ENCODE peak calls at places on chromosomes 3 and 15, in nine cellular contexts. T is IMR-90, E is Peyer's patch, X is AG04450, D is retinal pigment epithelial cell, C is cardiac muscle cell, K is A549, S is spleen, F is ovary. B is an unnamed sample.

GRCh38 chr3:62562596-62562995 is 189.2 kb upstream of the FEZF2 start:
- DNase-seq in T (peak), E (no peak), X (no peak), D (no peak), C (no peak), K (no peak), S (no peak), F (no peak), B (no peak)

GRCh38 chr15:90004671-90005070 is 3.5 kb downstream of the ZNF710 start:
- DNase-seq in T (peak), E (no peak), X (peak), D (no peak), C (no peak), K (peak), S (peak), F (peak), B (peak)

GRCh38 chr15:40567111-40567510 is 2.0 kb upstream of the RPUSD2 start:
- DNase-seq in T (no peak), E (no peak), X (no peak), D (no peak), C (no peak), K (peak), S (no peak), F (no peak), B (peak)

GRCh38 chr15:75639709-75640482 is at the start of gene IMP3:
- DNase-seq in T (peak), E (peak), X (peak), D (peak), C (peak), K (peak), S (peak), F (peak), B (peak)

GRCh38 chr3:133836497-133837158 is 31.0 kb downstream of the SRPRB start:
- DNase-seq in T (no peak), E (no peak), X (no peak), D (no peak), C (no peak), K (no peak), S (no peak), F (no peak), B (no peak)

GRCh38 chr15:68420186-68420684 is 11.7 kb downstream of the ITGA11 start:
- DNase-seq in T (no peak), E (no peak), X (no peak), D (no peak), C (no peak), K (peak), S (no peak), F (no peak), B (no peak)

GRCh38 chr3:55906896-55907295 is 419.8 kb upstream of the WNT5A start:
- DNase-seq in T (peak), E (no peak), X (no peak), D (no peak), C (no peak), K (no peak), S (no peak), F (no peak), B (no peak)

GRCh38 chr3:138063416-138063815 is 52.0 kb downstream of the DZIP1L start:
- DNase-seq in T (no peak), E (no peak), X (no peak), D (no peak), C (no peak), K (no peak), S (no peak), F (no peak), B (no peak)

GRCh38 chr3:45509038-45509767 is 85.3 kb upstream of the LIMD1 start:
- DNase-seq in T (peak), E (no peak), X (peak), D (no peak), C (no peak), K (peak), S (no peak), F (no peak), B (peak)

GRCh38 chr3:187986514-187986934 is 167.4 kb upstream of the LPP start:
- DNase-seq in T (peak), E (no peak), X (peak), D (peak), C (no peak), K (peak), S (no peak), F (no peak), B (peak)

GRCh38 chr3:117696871-117697270 is 987.3 kb downstream of the TUSC7 start:
- DNase-seq in T (no peak), E (no peak), X (no peak), D (no peak), C (peak), K (no peak), S (no peak), F (no peak), B (no peak)

GRCh38 chr3:36700537-36701248 is 63.7 kb downstream of the DCLK3 start:
- DNase-seq in T (peak), E (no peak), X (peak), D (no peak), C (peak), K (peak), S (no peak), F (peak), B (peak)

GRCh38 chr3:192706272-192706671 is 21.1 kb downstream of the FGF12 start:
- DNase-seq in T (no peak), E (no peak), X (no peak), D (no peak), C (no peak), K (no peak), S (peak), F (no peak), B (no peak)

GRCh38 chr3:42632146-42632545 is 21.4 kb upstream of the ZBTB47 start:
- DNase-seq in T (peak), E (no peak), X (no peak), D (no peak), C (no peak), K (no peak), S (no peak), F (no peak), B (peak)

GRCh38 chr3:183377307-183377959 is 51.0 kb downstream of the MCF2L2 start:
- DNase-seq in T (no peak), E (no peak), X (no peak), D (no peak), C (no peak), K (no peak), S (no peak), F (no peak), B (no peak)

GRCh38 chr3:144121661-144122060 is 150.0 kb downstream of the DIPK2A start:
- DNase-seq in T (no peak), E (no peak), X (no peak), D (no peak), C (no peak), K (no peak), S (no peak), F (no peak), B (no peak)

GRCh38 chr15:74176262-74177208 is 3.0 kb downstream of the ISLR start:
- DNase-seq in T (no peak), E (peak), X (no peak), D (no peak), C (peak), K (no peak), S (peak), F (peak), B (no peak)

GRCh38 chr15:66653852-66654251 is 48.2 kb upstream of the SMAD6 start:
- DNase-seq in T (no peak), E (no peak), X (no peak), D (no peak), C (no peak), K (no peak), S (no peak), F (no peak), B (no peak)

GRCh38 chr3:139281096-139281495 is 62.7 kb upstream of the MRPS22 start:
- DNase-seq in T (no peak), E (no peak), X (no peak), D (no peak), C (no peak), K (no peak), S (no peak), F (no peak), B (peak)

GRCh38 chr3:100647171-100647570 is 37.8 kb downstream of the ADGRG7 start:
- DNase-seq in T (no peak), E (no peak), X (no peak), D (no peak), C (no peak), K (no peak), S (no peak), F (no peak), B (no peak)

GRCh38 chr3:157586293-157586692 is 83.1 kb upstream of the VEPH1 start:
- DNase-seq in T (no peak), E (no peak), X (no peak), D (no peak), C (no peak), K (no peak), S (no peak), F (no peak), B (no peak)

GRCh38 chr3:82130056-82130455 is 368.6 kb upstream of the GBE1 start:
- DNase-seq in T (no peak), E (no peak), X (no peak), D (no peak), C (no peak), K (no peak), S (no peak), F (no peak), B (no peak)

GRCh38 chr3:62480056-62480455 is 106.7 kb upstream of the FEZF2 start:
- DNase-seq in T (no peak), E (no peak), X (no peak), D (no peak), C (no peak), K (no peak), S (no peak), F (no peak), B (no peak)

GRCh38 chr3:49017978-49018706 is at the start of gene DALRD3:
- DNase-seq in T (peak), E (peak), X (no peak), D (no peak), C (peak), K (peak), S (peak), F (peak), B (peak)

GRCh38 chr3:15948403-15948802 is 150.6 kb upstream of the ANKRD28 start:
- DNase-seq in T (no peak), E (no peak), X (no peak), D (no peak), C (no peak), K (no peak), S (no peak), F (no peak), B (no peak)

GRCh38 chr3:11610044-11610671 is 33.6 kb downstream of the VGLL4 start:
- DNase-seq in T (peak), E (peak), X (no peak), D (no peak), C (no peak), K (no peak), S (no peak), F (peak), B (peak)

GRCh38 chr3:20912406-20912805 is 726.4 kb upstream of the SGO1 start:
- DNase-seq in T (no peak), E (no peak), X (no peak), D (no peak), C (no peak), K (no peak), S (no peak), F (no peak), B (no peak)

GRCh38 chr15:41161336-41161735 is 45.3 kb upstream of the INO80 start:
- DNase-seq in T (peak), E (no peak), X (no peak), D (no peak), C (no peak), K (peak), S (no peak), F (no peak), B (peak)

GRCh38 chr3:63800097-63800496 is 19.0 kb upstream of the C3orf49 start:
- DNase-seq in T (no peak), E (no peak), X (no peak), D (no peak), C (no peak), K (no peak), S (no peak), F (no peak), B (no peak)

GRCh38 chr3:55157736-55158135 is 229.9 kb upstream of the LRTM1 start:
- DNase-seq in T (peak), E (no peak), X (no peak), D (no peak), C (no peak), K (no peak), S (no peak), F (no peak), B (peak)

GRCh38 chr3:129992781-129993180 is 18.3 kb downstream of the TRH start:
- DNase-seq in T (no peak), E (no peak), X (no peak), D (no peak), C (peak), K (peak), S (no peak), F (no peak), B (peak)

GRCh38 chr15:39642011-39642640 is 61.2 kb downstream of the THBS1 start:
- DNase-seq in T (peak), E (no peak), X (peak), D (no peak), C (peak), K (no peak), S (no peak), F (no peak), B (no peak)

GRCh38 chr15:60585743-60586708 is 107.1 kb upstream of the ICE2 start:
- DNase-seq in T (peak), E (no peak), X (peak), D (no peak), C (peak), K (peak), S (no peak), F (peak), B (peak)

DNA sequence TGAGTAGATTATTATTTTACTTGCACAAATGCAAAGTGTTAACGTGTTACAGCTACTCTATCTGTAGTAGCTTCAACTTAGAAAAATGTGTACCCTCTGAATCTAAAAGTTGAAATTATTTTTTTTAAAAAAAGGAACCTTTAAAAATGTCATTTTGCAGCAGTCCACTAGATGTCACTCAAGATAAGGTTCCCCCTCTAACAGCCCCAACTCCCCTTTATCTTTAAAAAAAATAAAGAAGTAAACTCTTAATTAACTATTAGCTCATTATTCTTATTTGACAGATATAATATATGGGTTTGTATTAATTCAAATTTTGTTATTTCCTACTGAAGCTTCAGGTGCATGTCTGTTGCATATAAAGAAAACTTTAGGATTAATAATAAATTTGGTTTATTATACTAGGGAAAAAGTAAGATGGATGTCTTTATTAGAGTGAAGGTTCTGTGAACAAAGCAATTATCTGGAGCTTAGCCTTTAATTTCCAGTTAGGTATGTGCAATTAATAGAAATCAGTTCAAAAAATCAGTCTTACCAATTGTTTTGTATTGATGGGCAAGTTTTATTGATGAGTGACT is 288.5 kb downstream of the VGLL3 start:
- DNase-seq in T (peak), E (no peak), X (no peak), D (no peak), C (peak), K (no peak), S (no peak), F (no peak), B (peak)
- TF ChIP-seq CTCF in T (peak), E (no peak), X (peak), D (peak), C (peak), K (peak), S (no peak), F (no peak), B (peak)

DNA sequence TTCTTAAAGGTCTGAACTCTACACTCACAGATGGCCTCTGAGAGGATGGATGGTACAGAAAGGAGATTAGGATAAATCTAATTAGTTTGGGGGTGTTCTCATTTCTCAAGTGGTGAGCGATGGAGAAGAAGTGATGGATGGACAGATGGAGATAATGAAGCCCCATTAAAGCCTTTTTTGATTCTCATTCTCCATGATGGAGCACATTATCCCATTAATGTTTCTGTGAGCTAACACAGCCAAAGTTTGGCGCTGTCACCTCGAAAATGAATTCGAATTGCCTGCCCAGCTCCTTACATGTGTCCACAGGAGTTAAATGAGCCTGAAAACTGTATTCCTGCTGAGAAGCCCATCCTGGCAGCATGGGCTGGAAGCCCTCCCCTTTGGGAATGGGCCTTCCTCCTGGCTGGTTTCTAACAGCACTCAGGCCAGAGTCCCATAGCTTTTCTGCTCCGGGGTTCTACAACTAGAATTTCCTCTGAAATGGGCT is 726.0 kb upstream of the CFAP20DC start:
- DNase-seq in T (no peak), E (no peak), X (no peak), D (no peak), C (no peak), K (no peak), S (no peak), F (no peak), B (no peak)
- H3K4me3 ChIP-seq in T (no peak), E (no peak), X (no peak), D (no peak), C (no peak), K (no peak), S (no peak), F (no peak), B (no peak)

GRCh38 chr15:101332061-101332467 is 37.0 kb upstream of the SNRPA1 start:
- DNase-seq in T (no peak), E (no peak), X (no peak), D (no peak), C (no peak), K (no peak), S (peak), F (no peak), B (no peak)
- TF ChIP-seq CTCF in T (no peak), E (no peak), X (no peak), D (no peak), C (no peak), K (no peak), S (no peak), F (no peak), B (no peak)

GRCh38 chr3:195893121-195893449 is 15.3 kb downstream of the TNK2 start:
- DNase-seq in T (no peak), E (no peak), X (no peak), D (no peak), C (no peak), K (no peak), S (no peak), F (no peak), B (no peak)

GRCh38 chr3:195892355-195893120 is 15.8 kb downstream of the TNK2 start:
- DNase-seq in T (peak), E (peak), X (no peak), D (no peak), C (peak), K (no peak), S (no peak), F (peak), B (peak)

GRCh38 chr3:195889843-195890407 is 18.4 kb downstream of the TNK2 start:
- DNase-seq in T (no peak), E (no peak), X (no peak), D (no peak), C (no peak), K (no peak), S (no peak), F (no peak), B (no peak)

GRCh38 chr3:195892105-195892354 is 16.3 kb downstream of the TNK2 start:
- DNase-seq in T (no peak), E (no peak), X (no peak), D (no peak), C (no peak), K (no peak), S (no peak), F (no peak), B (no peak)

DNA sequence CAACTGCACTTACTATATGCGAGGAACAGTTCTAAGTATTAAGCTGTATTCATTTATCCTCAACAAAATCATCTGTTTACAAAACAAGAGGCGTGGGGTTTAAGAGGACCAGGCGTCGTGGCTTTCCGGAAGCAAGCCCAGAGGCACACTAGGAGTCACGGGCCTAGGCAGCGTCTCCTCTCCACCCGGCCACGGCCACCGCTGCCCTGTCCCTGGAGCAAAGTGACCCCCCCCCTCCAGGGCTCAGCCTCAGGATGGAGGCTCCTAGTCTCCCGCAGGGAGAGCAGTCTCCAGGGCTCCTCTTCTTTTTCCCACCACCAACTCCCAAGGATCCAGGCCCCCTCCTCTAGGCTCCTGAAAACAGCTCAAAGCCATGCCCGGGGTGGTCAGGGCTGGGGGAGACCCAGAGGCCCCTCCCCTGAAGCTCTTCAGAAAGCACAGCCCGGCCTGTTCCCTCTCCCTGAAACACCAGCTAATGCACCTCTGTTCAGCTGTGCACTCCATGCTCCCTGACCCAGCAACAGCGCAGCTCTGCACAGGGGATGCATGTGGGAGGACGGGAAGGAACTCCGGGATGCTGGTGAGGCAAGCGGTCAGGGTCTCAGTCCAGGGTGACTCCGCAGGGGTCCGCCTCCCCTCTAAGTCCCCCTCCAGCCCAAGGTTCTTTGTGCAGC is 16.8 kb downstream of the TNK2 start:
- DNase-seq in T (no peak), E (no peak), X (no peak), D (no peak), C (no peak), K (no peak), S (no peak), F (no peak), B (no peak)
- H3K4me3 ChIP-seq in T (no peak), E (peak), X (peak), D (no peak), C (peak), K (no peak), S (no peak), F (no peak), B (no peak)

DNA sequence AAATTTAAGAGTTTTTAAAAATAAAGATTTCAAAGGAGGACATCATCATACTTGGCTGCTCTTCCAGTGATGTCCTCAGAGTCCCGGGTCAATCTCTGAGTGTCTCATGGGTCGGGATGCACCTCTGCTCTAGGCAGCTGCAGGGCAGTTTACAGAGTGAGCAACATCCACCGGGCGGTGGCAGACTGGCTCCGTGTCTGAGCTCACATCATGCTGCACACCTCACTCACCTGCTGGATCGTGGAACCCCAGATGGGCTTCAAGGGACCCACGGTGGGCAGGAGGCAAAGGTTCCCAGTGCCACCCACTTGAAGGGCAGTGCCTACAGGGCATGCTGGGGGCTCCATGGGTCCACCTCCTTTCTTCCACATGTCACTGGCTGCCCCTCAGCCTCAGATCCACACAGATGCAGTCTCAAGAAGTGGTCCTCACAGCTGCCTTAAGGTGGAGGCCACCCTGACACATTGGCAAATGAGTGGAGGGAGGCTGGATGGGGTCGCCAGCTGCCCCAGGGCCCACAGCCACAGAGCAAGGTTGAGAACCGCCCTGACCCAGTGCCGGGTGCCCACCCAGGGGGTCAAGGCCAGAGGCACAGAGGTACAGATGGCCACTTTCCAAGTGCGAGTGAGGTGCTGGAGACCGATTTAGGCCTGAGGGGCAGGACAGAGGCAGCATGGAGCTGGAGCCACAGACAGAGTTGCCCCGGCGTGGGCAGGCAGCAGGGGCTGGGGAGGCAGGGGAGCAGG is 25.2 kb downstream of the CYFIP1 start:
- DNase-seq in T (no peak), E (no peak), X (no peak), D (no peak), C (no peak), K (no peak), S (peak), F (no peak), B (no peak)
- TF ChIP-seq CTCF in T (no peak), E (no peak), X (no peak), D (no peak), C (no peak), K (no peak), S (no peak), F (no peak), B (no peak)

B was measured in fibroblast of villous mesenchyme.